ENCODE peak calls at places on chromosomes 12 and 14, in seven cellular contexts. T, U, W, O, L, K and G are unnamed samples.

GRCh38 chr12:92002673-92003382 is 142.8 kb downstream of the BTG1 start:
- DNase-seq in T (no peak), U (no peak), W (no peak), O (no peak), L (no peak), K (no peak), G (no peak)

GRCh38 chr12:7937867-7938506 is 2.0 kb upstream of the SLC2A3 start:
- DNase-seq in T (no peak), U (no peak), W (no peak), O (no peak), L (no peak), K (no peak), G (no peak)

GRCh38 chr12:31582155-31582554 is 8.8 kb downstream of the DENND5B start:
- DNase-seq in T (no peak), U (no peak), W (no peak), O (no peak), L (no peak), K (no peak), G (no peak)

GRCh38 chr12:112112423-112113132 is 4.0 kb upstream of the NAA25 start:
- DNase-seq in T (no peak), U (no peak), W (no peak), O (no peak), L (no peak), K (no peak), G (no peak)

GRCh38 chr12:6280053-6280469 is 30.4 kb upstream of the PLEKHG6 start:
- DNase-seq in T (no peak), U (peak; percentile 84), W (no peak), O (peak; percentile 68), L (no peak), K (no peak), G (no peak)

GRCh38 chr14:55609681-55610080 is 29.7 kb downstream of the KTN1 start:
- DNase-seq in T (no peak), U (no peak), W (no peak), O (no peak), L (no peak), K (no peak), G (no peak)

GRCh38 chr12:29051221-29051620 is 97.9 kb upstream of the FAR2 start:
- DNase-seq in T (no peak), U (no peak), W (no peak), O (no peak), L (no peak), K (no peak), G (no peak)

GRCh38 chr12:122276242-122276641 is 9.9 kb upstream of the VPS33A start:
- DNase-seq in T (no peak), U (no peak), W (no peak), O (no peak), L (no peak), K (no peak), G (no peak)

GRCh38 chr14:86604546-86604945 is 1074.6 kb downstream of the FLRT2 start:
- DNase-seq in T (no peak), U (no peak), W (no peak), O (no peak), L (no peak), K (no peak), G (no peak)

GRCh38 chr12:43381879-43382278 is 170.1 kb downstream of the ADAMTS20 start:
- DNase-seq in T (no peak), U (no peak), W (no peak), O (no peak), L (no peak), K (no peak), G (no peak)

GRCh38 chr14:56659964-56660551 is 80.5 kb downstream of the TMEM260 start:
- DNase-seq in T (peak; percentile 34), U (no peak), W (no peak), O (no peak), L (no peak), K (no peak), G (no peak)

GRCh38 chr12:90253674-90254181 is 545.1 kb upstream of the ATP2B1 start:
- DNase-seq in T (peak; percentile 31), U (peak; percentile 87), W (peak; percentile 59), O (peak; percentile 75), L (peak; percentile 27), K (peak; percentile 92), G (no peak)

GRCh38 chr14:54440454-54440853 is 720 bp downstream of the CNIH1 start:
- DNase-seq in T (no peak), U (no peak), W (no peak), O (no peak), L (no peak), K (no peak), G (no peak)

DNA sequence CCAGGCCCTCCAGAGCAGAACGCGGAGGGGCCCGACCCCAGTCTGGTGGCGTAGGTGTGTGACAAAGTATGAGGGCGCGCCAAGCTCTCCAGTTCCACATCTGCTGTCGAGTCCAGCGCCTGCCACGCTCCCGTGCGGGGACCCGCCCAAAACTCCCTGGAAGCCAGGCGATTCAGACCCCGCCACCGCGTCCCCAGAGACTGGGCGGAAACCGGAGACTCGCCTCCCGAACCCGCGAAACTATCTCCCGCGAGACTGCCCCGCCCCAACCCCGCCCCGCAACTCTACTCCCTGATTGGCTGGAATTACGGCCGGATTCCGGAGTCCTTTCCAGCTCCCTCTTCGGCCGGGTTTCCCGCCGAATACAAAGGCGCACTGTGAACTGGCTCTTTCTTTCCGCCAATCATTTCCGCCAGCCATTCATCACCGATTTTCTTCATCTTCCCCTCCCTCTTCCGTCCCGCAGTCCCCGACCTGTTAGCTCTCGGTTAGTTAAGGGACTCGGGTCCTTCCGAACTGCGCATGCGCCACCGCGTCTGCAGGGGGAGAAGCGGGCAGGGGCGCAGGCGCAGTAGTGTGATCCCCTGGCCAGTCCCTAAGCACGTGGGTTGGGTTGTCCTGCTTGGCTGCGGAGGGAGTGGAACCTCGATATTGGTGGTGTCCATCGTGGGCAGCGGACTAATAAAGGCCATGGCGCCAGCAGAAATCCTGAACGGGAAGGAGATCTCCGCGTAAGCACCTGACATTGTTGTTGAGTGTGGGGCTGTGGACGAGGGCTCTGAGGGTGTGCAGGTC is at the start of gene MTHFD1:
- DNase-seq in T (peak; percentile 85), U (peak; percentile 100), W (peak; percentile 99), O (peak; percentile 99), L (peak; percentile 88), K (peak; percentile 99), G (peak; percentile 99)
- TF ChIP-seq POLR2A in T (peak; percentile 24), U (peak; percentile 42), W (peak; percentile 83), O (peak; percentile 57), L (peak; percentile 73), K (no peak), G (no peak)

GRCh38 chr14:99240512-99241313 is 31.3 kb downstream of the BCL11B start:
- DNase-seq in T (no peak), U (no peak), W (no peak), O (no peak), L (no peak), K (no peak), G (no peak)

GRCh38 chr14:99239661-99240092 is 32.3 kb downstream of the BCL11B start:
- DNase-seq in T (no peak), U (no peak), W (no peak), O (no peak), L (no peak), K (no peak), G (no peak)

GRCh38 chr14:99242238-99242637 is 29.8 kb downstream of the BCL11B start:
- DNase-seq in T (no peak), U (no peak), W (no peak), O (no peak), L (no peak), K (no peak), G (no peak)

GRCh38 chr14:99242816-99243795 is 28.9 kb downstream of the BCL11B start:
- DNase-seq in T (no peak), U (no peak), W (no peak), O (no peak), L (no peak), K (no peak), G (no peak)

GRCh38 chr14:99241314-99242035 is 30.5 kb downstream of the BCL11B start:
- DNase-seq in T (no peak), U (no peak), W (no peak), O (no peak), L (no peak), K (no peak), G (no peak)
- TF ChIP-seq POLR2AphosphoS5 in T (no peak), U (no peak), W (no peak), O (no peak), L (no peak), K (no peak), G (no peak)

GRCh38 chr12:68932123-68932700 is 759 bp downstream of the CPM start:
- DNase-seq in T (no peak), U (no peak), W (peak; percentile 16), O (peak; percentile 28), L (peak; percentile 8), K (no peak), G (no peak)

GRCh38 chr12:68933564-68933893 is 558 bp upstream of the CPM start:
- DNase-seq in T (no peak), U (no peak), W (no peak), O (no peak), L (no peak), K (no peak), G (no peak)

GRCh38 chr12:68930178-68930577 is 2.8 kb downstream of the CPM start:
- DNase-seq in T (no peak), U (no peak), W (no peak), O (no peak), L (no peak), K (no peak), G (no peak)

GRCh38 chr12:68934392-68934791 is 1.4 kb upstream of the CPM start:
- DNase-seq in T (no peak), U (no peak), W (no peak), O (no peak), L (no peak), K (no peak), G (no peak)

DNA sequence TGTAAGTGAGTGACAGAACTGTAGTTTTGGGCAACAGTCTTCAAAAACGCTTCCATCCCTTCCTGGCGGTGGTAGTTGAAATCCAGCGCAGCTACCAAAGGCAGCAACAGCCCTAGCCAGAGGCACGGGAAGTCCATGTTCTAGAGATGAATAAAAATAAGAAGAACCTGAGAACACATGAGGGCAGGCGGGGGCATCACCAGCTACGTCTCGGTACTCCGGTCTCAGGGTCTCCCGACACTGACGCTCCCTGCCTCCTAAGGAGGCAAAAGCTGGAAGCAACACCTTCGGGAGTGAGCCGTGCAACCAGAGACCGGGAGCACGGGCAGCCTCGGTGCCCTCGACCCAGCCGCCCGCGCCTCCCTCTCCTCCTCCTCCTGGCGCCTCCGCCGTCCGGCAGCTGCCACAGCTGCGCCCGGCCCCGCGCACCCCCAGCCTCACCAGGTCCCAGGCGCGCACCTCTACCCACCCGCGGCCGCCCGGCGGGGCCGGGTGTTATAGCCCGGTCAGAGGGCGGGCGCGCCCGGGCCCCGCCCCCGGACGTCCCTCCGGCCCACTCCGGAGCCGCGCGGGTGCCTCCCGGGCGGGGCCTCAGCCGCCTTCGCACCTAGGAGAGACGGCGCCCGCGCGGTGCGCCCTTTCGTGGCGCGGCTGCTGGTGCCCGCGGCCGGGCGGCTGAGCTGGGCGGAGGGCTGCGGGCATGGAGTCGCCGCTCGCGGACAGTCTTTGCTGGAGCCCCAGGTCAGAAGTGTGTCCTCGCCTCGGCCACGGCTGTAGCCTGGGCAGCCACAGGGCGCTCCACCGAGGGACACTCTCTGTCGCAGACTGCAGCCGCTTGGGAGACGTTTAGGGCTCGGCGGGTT is at the start of gene CPM:
- DNase-seq in T (peak; percentile 81), U (peak; percentile 66), W (no peak), O (peak; percentile 85), L (peak; percentile 74), K (no peak), G (no peak)
- TF ChIP-seq POLR2A in T (no peak), U (no peak), W (no peak), O (peak; percentile 92), L (no peak), K (no peak), G (peak; percentile 48)

DNA sequence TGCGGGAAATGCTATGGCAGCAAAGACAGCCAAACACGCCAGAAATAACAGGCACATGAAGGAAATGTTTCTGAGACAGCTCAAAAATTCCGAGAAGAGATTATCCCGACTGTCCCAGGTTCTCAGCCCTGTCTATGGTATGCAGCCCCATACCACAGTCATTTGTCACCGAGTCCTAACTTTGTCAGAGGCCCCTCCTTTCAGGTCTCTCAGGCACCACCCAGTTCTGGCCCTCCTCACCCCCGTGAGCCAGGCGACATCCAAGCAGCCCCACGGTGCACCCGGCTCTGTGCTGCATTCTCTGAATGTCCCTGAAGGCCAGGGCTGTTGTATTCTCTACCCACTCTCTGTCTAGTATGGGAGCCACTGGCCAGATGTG is 24.0 kb downstream of the SSH1 start:
- DNase-seq in T (no peak), U (no peak), W (no peak), O (no peak), L (no peak), K (no peak), G (no peak)
- TF ChIP-seq POLR2AphosphoS5 in T (no peak), U (no peak), W (no peak), O (no peak), L (no peak), K (peak; percentile 1), G (no peak)